ENCODE peak calls at places on chromosomes 3 and 15, in five cellular contexts. L is cardiac fibroblast, Z is fibroblast of the aortic adventitia, R is cardiac muscle cell, N is PC-3. Q is an unnamed sample.

GRCh38 chr3:123799544-123800351 is 84.4 kb downstream of the MYLK start:
- DNase-seq in L (no peak), Z (peak; percentile 72), R (peak; percentile 32), N (no peak), Q (no peak)

GRCh38 chr3:49802719-49803463 is at the start of gene INKA1:
- DNase-seq in L (peak; percentile 84), Z (peak; percentile 77), R (peak; percentile 87), N (peak; percentile 89), Q (peak; percentile 91)

GRCh38 chr3:4517643-4518042 is 24.5 kb downstream of the ITPR1 start:
- DNase-seq in L (no peak), Z (no peak), R (no peak), N (no peak), Q (no peak)

GRCh38 chr15:31150732-31151212 is 49.2 kb upstream of the TRPM1 start:
- DNase-seq in L (no peak), Z (no peak), R (no peak), N (no peak), Q (no peak)

GRCh38 chr3:44522494-44522933 is 32.5 kb upstream of the ZKSCAN7 start:
- DNase-seq in L (peak; percentile 8), Z (no peak), R (no peak), N (no peak), Q (no peak)

GRCh38 chr15:83282859-83283812 is 1.3 kb downstream of the BNC1 start:
- DNase-seq in L (peak; percentile 49), Z (no peak), R (peak; percentile 68), N (peak; percentile 22), Q (peak; percentile 63)

GRCh38 chr15:90701880-90702630 is 15.1 kb upstream of the BLM start:
- DNase-seq in L (peak; percentile 29), Z (peak; percentile 27), R (peak; percentile 26), N (no peak), Q (no peak)

GRCh38 chr3:158434412-158435038 is 136.5 kb upstream of the MLF1 start:
- DNase-seq in L (peak; percentile 83), Z (peak; percentile 80), R (peak; percentile 81), N (peak; percentile 73), Q (peak; percentile 46)

GRCh38 chr3:1091276-1091675 is 1.5 kb upstream of the CNTN6 start:
- DNase-seq in L (no peak), Z (no peak), R (no peak), N (no peak), Q (no peak)

GRCh38 chr15:34837246-34838016 is 42.1 kb upstream of the ACTC1 start:
- DNase-seq in L (peak; percentile 74), Z (peak; percentile 75), R (peak; percentile 32), N (peak; percentile 85), Q (no peak)

GRCh38 chr3:140736863-140737460 is 59.1 kb downstream of the TRIM42 start:
- DNase-seq in L (peak; percentile 70), Z (peak; percentile 55), R (peak; percentile 52), N (peak; percentile 43), Q (peak; percentile 78)

DNA sequence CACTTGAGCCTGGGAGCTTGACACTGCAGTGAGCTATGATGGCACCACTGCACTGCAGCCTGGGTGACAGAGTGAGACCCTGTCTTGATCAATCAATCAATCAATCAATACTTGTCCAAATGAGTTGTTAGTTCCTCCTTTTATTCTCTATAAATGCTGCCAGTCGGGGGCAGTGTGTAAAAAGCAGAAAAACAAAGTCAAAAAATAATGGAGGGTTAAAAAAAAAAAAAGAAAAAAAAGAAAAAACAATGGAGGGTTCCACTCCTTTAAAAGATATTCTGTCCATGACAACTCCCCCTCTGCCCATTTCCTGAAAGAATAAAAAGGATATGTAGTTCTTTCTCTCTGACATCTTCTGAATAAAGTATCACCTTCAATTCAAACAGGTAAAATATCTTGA is 1068.6 kb downstream of the FHIT start:
- DNase-seq in L (no peak), Z (no peak), R (no peak), N (no peak), Q (no peak)
- TF ChIP-seq CTCF in L (no peak), Z (no peak), R (no peak), N (no peak), Q (no peak)

GRCh38 chr3:127420355-127420655 is 132.5 kb upstream of the PRR20G start:
- DNase-seq in L (no peak), Z (no peak), R (no peak), N (no peak), Q (no peak)

GRCh38 chr3:127421943-127422662 is 134.3 kb upstream of the PRR20G start:
- DNase-seq in L (no peak), Z (no peak), R (no peak), N (no peak), Q (no peak)

GRCh38 chr3:127419140-127419539 is 131.3 kb upstream of the PRR20G start:
- DNase-seq in L (no peak), Z (no peak), R (no peak), N (no peak), Q (no peak)

GRCh38 chr3:127419641-127420354 is 132.0 kb upstream of the PRR20G start:
- DNase-seq in L (no peak), Z (no peak), R (no peak), N (no peak), Q (no peak)

GRCh38 chr3:127420825-127421224 is 133.0 kb upstream of the PRR20G start:
- DNase-seq in L (no peak), Z (no peak), R (no peak), N (no peak), Q (no peak)
- TF ChIP-seq CTCF in L (no peak), Z (no peak), R (no peak), N (no peak), Q (no peak)

GRCh38 chr3:151908399-151908798 is 35.0 kb downstream of the SUCNR1 start:
- DNase-seq in L (no peak), Z (no peak), R (no peak), N (no peak), Q (no peak)
- TF ChIP-seq CTCF in L (no peak), Z (no peak), R (no peak), N (no peak), Q (no peak)

GRCh38 chr15:46309914-46310313 is 675.1 kb downstream of the SQOR start:
- DNase-seq in L (no peak), Z (no peak), R (no peak), N (no peak), Q (no peak)

GRCh38 chr15:46304320-46304719 is 669.5 kb downstream of the SQOR start:
- DNase-seq in L (peak; percentile 13), Z (no peak), R (no peak), N (peak; percentile 18), Q (peak; percentile 58)
- TF ChIP-seq CTCF in L (peak; percentile 31), Z (peak; percentile 14), R (peak; percentile 22), N (peak; percentile 63), Q (peak; percentile 78)

DNA sequence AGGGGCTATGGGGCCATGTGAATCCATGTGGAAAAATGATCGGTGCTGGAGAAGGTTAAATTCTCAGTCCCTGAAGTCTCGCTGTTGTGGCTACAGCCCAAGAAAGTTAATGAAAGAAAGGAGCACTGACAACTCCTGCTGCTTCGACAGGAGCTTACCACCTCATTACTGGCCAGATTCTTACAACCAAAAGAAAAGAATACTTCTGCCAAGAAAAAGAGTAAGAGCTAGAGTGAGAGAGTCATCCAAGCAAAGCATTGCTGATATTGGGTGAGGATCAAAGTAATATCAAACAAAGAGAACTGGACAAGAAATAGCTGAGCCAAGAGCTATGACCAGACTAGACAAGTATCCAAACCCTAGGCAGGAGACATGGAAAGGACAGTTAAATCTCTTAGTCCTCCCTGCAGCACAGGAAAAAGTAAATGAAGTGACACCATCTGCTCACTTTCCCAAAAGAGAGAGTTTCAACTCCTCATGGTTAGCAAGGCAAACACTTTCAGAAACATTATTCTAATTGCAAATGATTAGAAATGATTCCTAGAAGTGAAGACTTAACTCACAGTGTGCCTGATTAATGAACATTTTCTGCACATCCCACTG is 348.5 kb upstream of the PLSCR5 start:
- DNase-seq in L (peak; percentile 34), Z (peak; percentile 79), R (no peak), N (no peak), Q (no peak)
- TF ChIP-seq CTCF in L (no peak), Z (no peak), R (no peak), N (no peak), Q (no peak)

GRCh38 chr3:23872330-23872729 is 44.5 kb downstream of the NKIRAS1 start:
- DNase-seq in L (no peak), Z (no peak), R (no peak), N (no peak), Q (no peak)
- TF ChIP-seq CTCF in L (no peak), Z (no peak), R (no peak), N (no peak), Q (no peak)

GRCh38 chr3:5565026-5565425 is 377.5 kb downstream of the EDEM1 start:
- DNase-seq in L (no peak), Z (no peak), R (no peak), N (no peak), Q (no peak)

GRCh38 chr3:5569152-5569551 is 381.6 kb downstream of the EDEM1 start:
- DNase-seq in L (no peak), Z (no peak), R (no peak), N (no peak), Q (no peak)

GRCh38 chr3:5567113-5567512 is 379.6 kb downstream of the EDEM1 start:
- DNase-seq in L (no peak), Z (no peak), R (no peak), N (no peak), Q (no peak)

GRCh38 chr3:5572168-5572567 is 384.7 kb downstream of the EDEM1 start:
- DNase-seq in L (no peak), Z (no peak), R (no peak), N (no peak), Q (no peak)

DNA sequence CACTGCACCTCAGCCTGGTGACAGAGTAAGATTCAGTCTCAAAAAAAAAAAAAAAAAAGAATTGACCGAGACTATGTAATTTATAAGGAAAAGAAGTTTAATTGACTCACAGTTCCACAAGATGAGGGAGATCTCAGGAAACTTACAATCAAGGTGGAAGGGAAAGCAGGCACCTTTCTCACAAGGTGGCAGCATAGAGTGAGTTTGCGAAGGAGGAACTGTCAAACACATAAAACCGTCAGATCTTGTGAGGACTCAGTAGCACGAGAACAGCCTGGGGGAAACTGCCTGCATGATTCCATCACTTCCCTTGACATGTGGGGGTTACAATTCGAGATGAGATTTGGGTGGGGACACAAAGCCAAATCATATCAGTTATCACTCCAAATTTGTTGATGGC is 380.9 kb downstream of the EDEM1 start:
- DNase-seq in L (no peak), Z (no peak), R (no peak), N (peak; percentile 61), Q (no peak)
- TF ChIP-seq CTCF in L (no peak), Z (no peak), R (no peak), N (peak; percentile 57), Q (no peak)